ENCODE peak calls at places on chromosomes 1 and 21, in ten cellular contexts. O is mesenchymal stem cell; Y is MM.1S; J is A549; X is tibial nerve; D is CD8-positive, alpha-beta T cell; S is heart left ventricle; G is lung; E is pancreas; B is GM23248. F is an unnamed sample. For H3K4me1, the result is how much of the 10 kb centered on the place peaks cover.

GRCh38 chr21:38903578-38904193 is 98.0 kb downstream of the ETS2 start:
- DNase-seq in O (no peak), Y (no peak), J (no peak), X (no peak), D (no peak), S (no peak), G (no peak), E (no peak), B (no peak), F (no peak)

GRCh38 chr1:39122056-39122455 is 82.4 kb upstream of the MACF1 start:
- DNase-seq in O (no peak), Y (no peak), J (no peak), X (no peak), D (no peak), S (no peak), G (no peak), E (no peak), B (no peak), F (no peak)

GRCh38 chr1:60160141-60160540 is 86.6 kb upstream of the C1orf87 start:
- DNase-seq in O (no peak), Y (no peak), J (no peak), X (no peak), D (no peak), S (no peak), G (no peak), E (no peak), B (peak), F (no peak)

GRCh38 chr1:197327776-197328364 is 59.8 kb downstream of the CRB1 start:
- DNase-seq in O (peak), Y (peak), J (peak), X (no peak), D (no peak), S (no peak), G (no peak), E (no peak), B (peak), F (no peak)

GRCh38 chr21:36388835-36389234 is 3.6 kb downstream of the CHAF1B start:
- DNase-seq in O (peak), Y (no peak), J (peak), X (no peak), D (no peak), S (no peak), G (peak), E (peak), B (peak), F (no peak)

GRCh38 chr1:226799634-226800281 is 60.7 kb upstream of the ITPKB start:
- DNase-seq in O (no peak), Y (no peak), J (no peak), X (no peak), D (no peak), S (no peak), G (no peak), E (no peak), B (no peak), F (no peak)

GRCh38 chr1:30283199-30283962 is 440.0 kb downstream of the MATN1 start:
- DNase-seq in O (no peak), Y (no peak), J (no peak), X (no peak), D (no peak), S (no peak), G (no peak), E (no peak), B (no peak), F (no peak)

GRCh38 chr1:96072021-96072420 is 649.6 kb upstream of the PTBP2 start:
- DNase-seq in O (no peak), Y (no peak), J (no peak), X (no peak), D (no peak), S (no peak), G (no peak), E (no peak), B (peak), F (no peak)

GRCh38 chr1:23726669-23727068 is 16.6 kb upstream of the ELOA start:
- DNase-seq in O (no peak), Y (no peak), J (no peak), X (no peak), D (no peak), S (no peak), G (no peak), E (no peak), B (peak), F (no peak)

GRCh38 chr1:55310517-55310927 is 95.4 kb upstream of the USP24 start:
- DNase-seq in O (peak), Y (no peak), J (peak), X (no peak), D (no peak), S (no peak), G (no peak), E (no peak), B (peak), F (no peak)

GRCh38 chr1:48048064-48048463 is 50.9 kb upstream of the TRABD2B start:
- DNase-seq in O (no peak), Y (no peak), J (no peak), X (no peak), D (no peak), S (peak), G (no peak), E (no peak), B (peak), F (no peak)

GRCh38 chr1:213519098-213519497 is 468.1 kb downstream of the RPS6KC1 start:
- DNase-seq in O (no peak), Y (no peak), J (no peak), X (no peak), D (no peak), S (no peak), G (no peak), E (no peak), B (no peak), F (no peak)

GRCh38 chr21:29287383-29287782 is 11.3 kb upstream of the BACH1 start:
- DNase-seq in O (peak), Y (no peak), J (no peak), X (no peak), D (no peak), S (no peak), G (no peak), E (no peak), B (peak), F (no peak)

GRCh38 chr1:93680121-93681094 is 1.2 kb downstream of the BCAR3 start:
- DNase-seq in O (peak), Y (no peak), J (peak), X (peak), D (peak), S (peak), G (peak), E (peak), B (peak), F (peak)

GRCh38 chr1:172467446-172467845 is 23.6 kb upstream of the PIGC start:
- DNase-seq in O (no peak), Y (no peak), J (peak), X (no peak), D (no peak), S (no peak), G (no peak), E (no peak), B (no peak), F (no peak)

GRCh38 chr1:15707239-15707940 is 23.3 kb downstream of the PLEKHM2 start:
- DNase-seq in O (no peak), Y (no peak), J (no peak), X (no peak), D (no peak), S (no peak), G (no peak), E (no peak), B (no peak), F (no peak)

GRCh38 chr1:167161242-167161641 is 59.4 kb upstream of the POU2F1 start:
- DNase-seq in O (no peak), Y (no peak), J (peak), X (no peak), D (no peak), S (no peak), G (no peak), E (no peak), B (no peak), F (no peak)

GRCh38 chr1:228983661-228984060 is 248.4 kb downstream of the RHOU start:
- DNase-seq in O (no peak), Y (no peak), J (no peak), X (no peak), D (no peak), S (no peak), G (no peak), E (no peak), B (no peak), F (no peak)

GRCh38 chr1:47692196-47692595 is 254.4 kb downstream of the FOXD2 start:
- DNase-seq in O (no peak), Y (no peak), J (no peak), X (no peak), D (no peak), S (no peak), G (peak), E (no peak), B (no peak), F (no peak)

GRCh38 chr1:61226791-61227567 is 144.6 kb downstream of the NFIA start:
- DNase-seq in O (no peak), Y (no peak), J (peak), X (no peak), D (no peak), S (no peak), G (no peak), E (peak), B (peak), F (no peak)

GRCh38 chr21:17699524-17700189 is 87.0 kb upstream of the BTG3 start:
- DNase-seq in O (no peak), Y (no peak), J (no peak), X (no peak), D (no peak), S (no peak), G (no peak), E (no peak), B (no peak), F (no peak)

GRCh38 chr1:10633416-10633815 is 158.7 kb downstream of the PEX14 start:
- DNase-seq in O (no peak), Y (no peak), J (no peak), X (no peak), D (no peak), S (no peak), G (no peak), E (no peak), B (no peak), F (no peak)

GRCh38 chr1:156491151-156491949 is 9.2 kb downstream of the MEF2D start:
- DNase-seq in O (no peak), Y (no peak), J (no peak), X (no peak), D (no peak), S (no peak), G (no peak), E (no peak), B (peak), F (no peak)

GRCh38 chr1:156489935-156490293 is 10.7 kb downstream of the MEF2D start:
- DNase-seq in O (no peak), Y (no peak), J (no peak), X (no peak), D (no peak), S (no peak), G (no peak), E (no peak), B (no peak), F (no peak)

GRCh38 chr1:156489166-156489934 is 11.2 kb downstream of the MEF2D start:
- DNase-seq in O (peak), Y (peak), J (no peak), X (no peak), D (no peak), S (peak), G (no peak), E (peak), B (peak), F (peak)

GRCh38 chr1:156492013-156492590 is 8.5 kb downstream of the MEF2D start:
- DNase-seq in O (no peak), Y (no peak), J (no peak), X (no peak), D (no peak), S (no peak), G (no peak), E (no peak), B (no peak), F (no peak)

DNA sequence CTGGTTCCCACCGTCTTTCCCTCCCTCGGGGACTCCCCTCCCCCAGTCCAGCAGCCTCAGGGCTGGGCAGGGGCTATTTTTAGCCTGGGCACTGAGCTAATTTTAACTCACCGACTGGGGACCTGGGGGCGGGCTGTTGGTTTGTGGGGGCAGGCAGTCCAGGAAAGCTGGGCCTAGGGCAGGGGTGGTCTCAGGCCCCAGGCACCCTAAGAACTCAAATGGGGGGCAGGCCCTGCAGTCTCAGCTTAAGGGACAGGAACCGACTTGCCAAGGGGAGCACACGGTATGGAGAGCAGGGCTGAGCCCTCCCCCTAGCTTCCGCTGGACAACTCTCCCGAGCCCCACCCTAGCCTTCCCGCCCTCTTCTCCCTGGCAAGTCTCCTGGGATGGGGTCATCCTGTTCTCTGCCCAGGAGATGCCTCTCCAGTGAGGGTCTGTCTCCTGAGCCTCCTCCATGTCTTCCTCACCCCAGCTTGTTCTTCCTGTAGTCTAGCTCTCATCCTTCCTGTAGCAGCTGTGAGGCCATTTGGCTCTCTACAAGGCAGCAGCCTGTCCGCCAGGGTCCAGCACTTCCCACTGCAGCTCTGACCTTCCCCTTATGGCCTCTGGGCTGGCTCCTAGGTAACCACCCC is 10.1 kb downstream of the MEF2D start:
- DNase-seq in O (peak), Y (peak), J (peak), X (no peak), D (no peak), S (peak), G (no peak), E (no peak), B (peak), F (no peak)
- H3K4me3 ChIP-seq in O (peak), Y (peak), J (no peak), X (peak), D (peak), S (peak), G (no peak), E (peak), B (peak), F (no peak)

GRCh38 chr21:44868707-44869106 is 4.8 kb downstream of the PTTG1IP start:
- DNase-seq in O (no peak), Y (no peak), J (no peak), X (no peak), D (no peak), S (no peak), G (no peak), E (no peak), B (no peak), F (no peak)

GRCh38 chr21:44865561-44866280 is 7.8 kb downstream of the PTTG1IP start:
- DNase-seq in O (no peak), Y (peak), J (no peak), X (no peak), D (no peak), S (no peak), G (no peak), E (no peak), B (no peak), F (peak)

GRCh38 chr21:44866780-44867179 is 6.7 kb downstream of the PTTG1IP start:
- DNase-seq in O (peak), Y (no peak), J (no peak), X (no peak), D (no peak), S (no peak), G (no peak), E (no peak), B (peak), F (no peak)

GRCh38 chr21:44867999-44868700 is 5.3 kb downstream of the PTTG1IP start:
- DNase-seq in O (no peak), Y (no peak), J (no peak), X (no peak), D (no peak), S (no peak), G (no peak), E (no peak), B (no peak), F (no peak)

DNA sequence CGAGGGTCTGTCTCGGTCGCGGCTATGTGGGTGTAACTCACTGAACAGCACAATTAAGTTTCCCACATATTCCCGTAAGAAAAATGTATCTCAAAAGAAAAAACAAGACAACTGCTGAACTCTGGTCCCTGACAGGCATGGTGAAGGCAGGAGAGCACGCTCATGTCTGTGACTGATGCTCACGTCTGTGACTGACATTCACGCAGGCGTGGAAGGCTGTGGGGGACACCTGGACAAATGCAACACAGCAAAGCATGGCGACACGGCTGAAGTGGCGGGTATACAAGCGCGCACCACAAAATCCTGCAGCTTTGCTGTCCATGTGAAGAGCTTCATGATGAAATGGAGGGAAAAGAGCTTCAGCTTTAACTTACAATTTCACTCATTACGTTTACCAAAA is 6.0 kb downstream of the PTTG1IP start:
- DNase-seq in O (no peak), Y (no peak), J (no peak), X (no peak), D (no peak), S (no peak), G (no peak), E (no peak), B (no peak), F (no peak)
- H3K4me1 ChIP-seq in O (half or more), Y (under half), J (half or more), X (under half), D (half or more), S (half or more), G (under half), E (under half), B (half or more), F (half or more)

GRCh38 chr1:205287723-205288122 is 33.8 kb downstream of the NUAK2 start:
- DNase-seq in O (no peak), Y (no peak), J (no peak), X (no peak), D (no peak), S (no peak), G (no peak), E (no peak), B (no peak), F (no peak)
- H3K4me3 ChIP-seq in O (no peak), Y (peak), J (no peak), X (no peak), D (peak), S (no peak), G (no peak), E (no peak), B (no peak), F (peak)

DNA sequence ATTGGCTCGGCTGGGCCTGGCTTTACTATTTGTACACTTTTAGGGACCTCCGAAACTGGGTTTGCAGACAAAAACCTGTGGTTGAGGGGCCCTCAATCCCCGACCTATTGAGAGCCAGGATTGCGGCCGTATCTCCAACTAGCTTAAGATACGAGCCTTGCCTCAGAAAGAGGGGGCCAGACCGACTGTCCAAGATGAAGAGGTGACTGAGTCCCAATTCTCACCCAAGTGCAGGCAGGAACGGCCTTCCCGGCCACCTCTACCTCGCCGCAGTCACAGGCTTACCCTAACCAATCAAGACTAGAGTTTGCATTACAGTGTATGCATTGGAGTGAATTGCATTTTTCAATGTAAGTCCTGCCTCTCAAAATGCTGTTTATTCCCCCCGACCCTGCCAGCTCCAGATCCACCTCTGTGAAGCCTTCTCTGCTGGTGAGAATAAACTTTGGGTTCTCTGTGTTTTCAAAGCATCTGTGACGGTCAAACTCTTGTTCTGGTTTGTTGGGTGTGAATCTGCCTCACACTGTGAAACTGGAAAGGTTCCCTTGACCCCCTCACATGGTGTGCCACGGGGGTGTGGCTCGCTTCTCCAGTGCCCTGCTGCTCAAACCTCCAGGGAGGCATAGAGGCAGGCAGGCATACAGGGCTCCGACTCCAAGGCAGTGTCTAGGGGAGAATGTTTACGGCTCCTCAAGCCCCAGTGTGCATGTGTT is 62.2 kb upstream of the WLS start:
- DNase-seq in O (no peak), Y (no peak), J (no peak), X (no peak), D (no peak), S (no peak), G (no peak), E (no peak), B (no peak), F (no peak)
- H3K4me1 ChIP-seq in O (under half), Y (under half), J (under half), X (under half), D (under half), S (under half), G (under half), E (under half), B (under half), F (under half)

DNA sequence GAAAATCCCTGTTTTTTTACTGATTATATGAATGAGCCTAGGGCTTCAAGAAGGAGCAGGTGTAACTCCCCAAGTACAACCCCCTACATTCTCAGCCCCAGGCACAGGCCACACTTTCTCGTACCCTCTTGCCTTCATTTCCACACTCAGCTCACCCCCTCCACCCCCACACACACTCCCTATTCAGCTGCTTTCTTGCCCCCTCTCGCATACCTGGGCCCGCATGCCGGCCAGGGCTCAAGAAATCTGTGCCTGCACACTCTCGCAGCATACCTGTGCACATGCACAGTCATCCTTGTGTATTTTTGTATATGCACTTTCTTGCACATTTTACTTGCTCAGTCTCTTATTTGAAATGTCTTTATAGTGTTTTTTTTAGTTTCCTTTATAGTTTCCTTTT is 2.0 kb downstream of the PTPRF start:
- DNase-seq in O (no peak), Y (no peak), J (no peak), X (no peak), D (no peak), S (no peak), G (no peak), E (no peak), B (no peak), F (no peak)
- H3K4me3 ChIP-seq in O (no peak), Y (no peak), J (peak), X (no peak), D (no peak), S (no peak), G (no peak), E (peak), B (no peak), F (no peak)

DNA sequence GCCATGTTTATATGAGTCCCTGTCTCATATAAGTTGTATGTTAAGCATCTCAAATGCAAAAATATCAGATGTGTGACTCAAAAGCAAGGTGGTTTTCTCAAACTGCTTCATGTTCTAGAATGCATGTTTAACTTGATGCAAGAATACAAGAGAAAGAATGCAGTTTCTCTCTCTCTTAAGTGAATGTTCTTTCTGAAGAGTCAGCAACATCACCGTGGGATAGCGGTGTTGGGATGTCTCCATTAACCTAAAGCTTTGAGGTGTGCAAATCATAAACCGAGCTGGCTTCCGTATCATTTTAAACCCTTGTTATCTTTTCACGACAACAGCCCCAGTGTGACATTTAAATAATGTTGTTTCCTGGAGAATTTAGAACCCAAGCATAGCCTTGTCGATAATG is 48.4 kb upstream of the TARBP1 start:
- DNase-seq in O (no peak), Y (no peak), J (no peak), X (no peak), D (no peak), S (no peak), G (no peak), E (no peak), B (no peak), F (no peak)
- H3K4me1 ChIP-seq in O (under half), Y (under half), J (under half), X (half or more), D (under half), S (half or more), G (under half), E (under half), B (under half), F (under half)

DNA sequence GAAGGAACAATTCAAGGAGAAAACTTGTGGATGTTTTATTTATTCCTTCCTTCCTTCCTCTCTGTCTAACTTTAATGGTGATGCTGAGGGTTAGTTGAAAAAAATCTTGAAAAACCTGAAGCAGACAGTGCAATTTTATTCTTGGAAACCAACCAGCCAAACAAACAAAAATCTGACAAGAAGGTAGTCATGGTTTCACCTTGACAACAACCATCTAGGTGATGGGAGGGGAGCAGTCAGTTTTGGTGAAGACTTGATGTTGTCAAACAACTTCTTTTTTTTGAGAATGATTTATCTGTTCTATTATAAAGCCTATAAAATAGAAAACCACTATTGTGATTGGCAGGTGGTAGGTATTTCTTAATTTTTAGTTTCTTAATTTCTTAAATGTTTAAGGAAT is 92.4 kb upstream of the GPR88 start:
- DNase-seq in O (no peak), Y (no peak), J (no peak), X (no peak), D (no peak), S (no peak), G (no peak), E (no peak), B (no peak), F (no peak)
- H3K4me3 ChIP-seq in O (no peak), Y (no peak), J (no peak), X (no peak), D (no peak), S (no peak), G (no peak), E (no peak), B (no peak), F (no peak)